ENCODE peak calls at places on chromosomes 16 and 17, in six cellular contexts. Y, R, Z, A, B and D are unnamed samples.

GRCh38 chr16:27235938-27236245 is 32.6 kb downstream of the KDM8 start:
- DNase-seq in R (no peak), Z (no peak), Y (no peak), B (no peak), A (no peak), D (no peak)

GRCh38 chr17:2899911-2900310 is 103.7 kb downstream of the RAP1GAP2 start:
- DNase-seq in R (peak), B (no peak), Z (no peak), A (peak), Y (no peak), D (no peak)

GRCh38 chr17:67467500-67468481 is 90.7 kb downstream of the PITPNC1 start:
- DNase-seq in B (no peak), Y (no peak), Z (no peak), A (no peak), R (no peak), D (no peak)

GRCh38 chr17:46794318-46794717 is 24.2 kb downstream of the WNT3 start:
- DNase-seq in Y (no peak), R (no peak), A (no peak), Z (no peak), B (no peak), D (no peak)

GRCh38 chr16:24931091-24931490 is 84.1 kb downstream of the ARHGAP17 start:
- DNase-seq in Y (no peak), B (no peak), A (no peak), Z (no peak), R (no peak), D (no peak)

GRCh38 chr17:6521636-6522035 is 34.7 kb downstream of the PITPNM3 start:
- DNase-seq in A (no peak), Y (no peak), B (no peak), Z (no peak), R (no peak), D (no peak)

GRCh38 chr17:41588126-41588810 is 1.6 kb upstream of the KRT14 start:
- DNase-seq in Z (peak), A (no peak), Y (no peak), B (no peak), R (no peak), D (no peak)

GRCh38 chr17:28723159-28723835 is 2.7 kb downstream of the TLCD1 start:
- DNase-seq in B (no peak), R (no peak), Z (no peak), Y (no peak), A (no peak), D (no peak)

GRCh38 chr16:18013863-18014262 is 322.7 kb downstream of the NPIPA8 start:
- DNase-seq in A (no peak), Z (no peak), B (no peak), R (no peak), Y (no peak), D (no peak)

GRCh38 chr16:89036776-89037175 is 56.9 kb upstream of the ACSF3 start:
- DNase-seq in R (no peak), B (no peak), Y (no peak), A (no peak), Z (no peak), D (no peak)

GRCh38 chr16:13453938-13454553 is 465.9 kb upstream of the ERCC4 start:
- DNase-seq in Z (no peak), Y (no peak), B (no peak), R (no peak), A (peak), D (no peak)

GRCh38 chr17:15782809-15783208 is 50.7 kb downstream of the TBC1D26 start:
- DNase-seq in A (no peak), B (peak), Y (no peak), Z (peak), R (no peak), D (no peak)

GRCh38 chr17:28570716-28571254 is 539 bp downstream of the PIGS start:
- DNase-seq in Y (peak), A (peak), R (peak), B (peak), Z (no peak), D (no peak)

GRCh38 chr17:36869856-36870617 is 67.2 kb upstream of the LHX1 start:
- DNase-seq in Z (peak), R (no peak), B (no peak), Y (no peak), A (peak), D (no peak)

GRCh38 chr16:66116163-66116792 is 250.2 kb upstream of the CDH5 start:
- DNase-seq in Z (peak), B (no peak), R (no peak), A (no peak), Y (no peak), D (no peak)

GRCh38 chr16:49277766-49278566 is 3.7 kb downstream of the CBLN1 start:
- DNase-seq in A (no peak), R (no peak), Z (no peak), Y (no peak), B (no peak), D (no peak)

GRCh38 chr17:28818705-28819295 is 23.8 kb downstream of the FAM222B start:
- DNase-seq in Z (peak), R (peak), B (no peak), A (no peak), Y (no peak), D (no peak)

GRCh38 chr16:17467923-17468540 is 2.7 kb downstream of the XYLT1 start:
- DNase-seq in Y (no peak), R (peak), A (peak), Z (peak), B (peak), D (no peak)

GRCh38 chr16:35711958-35712357 is 2252.5 kb downstream of the TP53TG3F start:
- DNase-seq in Y (no peak), A (no peak), B (no peak), R (no peak), Z (no peak), D (no peak)